ENCODE peak calls at places on chromosomes 2 and 18, in ten cellular contexts. D is DND-41; N is stimulated activated CD8-positive, alpha-beta memory T cell treated with anti-CD3 and anti-CD28 coated beads, Interleukin-2, amount 100 ng/mL, for 48 hours; X is activated CD4-positive, alpha-beta T cell treated with anti-CD3 and anti-CD28 coated beads, Interleukin-2, amount 50 U/mL, for 1 hour; M is fibroblast of the aortic adventitia; I is iPS-NIHi11; S is adrenal gland; P is HEK293T; F is lower lobe of right lung; G is T follicular helper cell. H is an unnamed sample.

GRCh38 chr18:79574938-79575525 is 104.6 kb upstream of the CTDP1 start:
- DNase-seq in D (peak), N (no peak), X (no peak), M (no peak), I (no peak), S (no peak), P (no peak), F (peak), G (no peak), H (no peak)

GRCh38 chr18:26342646-26343045 is 116.4 kb downstream of the TAF4B start:
- DNase-seq in D (no peak), N (no peak), X (no peak), M (no peak), I (no peak), S (no peak), P (no peak), F (no peak), G (no peak), H (no peak)

GRCh38 chr2:231932711-231932970 is 6.4 kb upstream of the NPPC start:
- DNase-seq in D (no peak), N (no peak), X (no peak), M (no peak), I (no peak), S (no peak), P (no peak), F (no peak), G (no peak), H (no peak)

GRCh38 chr2:144941743-144942488 is 422.0 kb upstream of the ZEB2 start:
- DNase-seq in D (no peak), N (no peak), X (no peak), M (no peak), I (no peak), S (no peak), P (no peak), F (no peak), G (no peak), H (no peak)

GRCh38 chr2:120629241-120629895 is 106.3 kb upstream of the GLI2 start:
- DNase-seq in D (no peak), N (no peak), X (no peak), M (no peak), I (no peak), S (no peak), P (no peak), F (no peak), G (no peak), H (no peak)

GRCh38 chr2:169961911-169962310 is 134.7 kb downstream of the UBR3 start:
- DNase-seq in D (no peak), N (no peak), X (no peak), M (peak), I (no peak), S (peak), P (no peak), F (peak), G (no peak), H (peak)

GRCh38 chr2:60479226-60480088 is 74.0 kb downstream of the BCL11A start:
- DNase-seq in D (no peak), N (no peak), X (no peak), M (no peak), I (no peak), S (no peak), P (no peak), F (no peak), G (no peak), H (no peak)

GRCh38 chr2:23566236-23567142 is 181.5 kb downstream of the KLHL29 start:
- DNase-seq in D (peak), N (peak), X (peak), M (peak), I (peak), S (peak), P (peak), F (no peak), G (no peak), H (no peak)

GRCh38 chr2:189146553-189146952 is 33.0 kb downstream of the COL5A2 start:
- DNase-seq in D (no peak), N (no peak), X (no peak), M (no peak), I (no peak), S (no peak), P (no peak), F (no peak), G (no peak), H (no peak)

GRCh38 chr18:7221424-7222155 is 9.3 kb upstream of the LRRC30 start:
- DNase-seq in D (peak), N (no peak), X (no peak), M (peak), I (peak), S (peak), P (peak), F (no peak), G (no peak), H (no peak)

GRCh38 chr2:12504443-12504842 is 212.3 kb upstream of the TRIB2 start:
- DNase-seq in D (no peak), N (no peak), X (no peak), M (no peak), I (no peak), S (no peak), P (no peak), F (no peak), G (no peak), H (no peak)

GRCh38 chr2:36389081-36389480 is 33.5 kb downstream of the CRIM1 start:
- DNase-seq in D (no peak), N (no peak), X (no peak), M (peak), I (no peak), S (no peak), P (no peak), F (no peak), G (no peak), H (no peak)

GRCh38 chr2:109208951-109209335 is 79.9 kb downstream of the SH3RF3 start:
- DNase-seq in D (no peak), N (no peak), X (no peak), M (no peak), I (no peak), S (peak), P (no peak), F (no peak), G (no peak), H (no peak)

GRCh38 chr2:99694331-99694730 is 204.5 kb upstream of the REV1 start:
- DNase-seq in D (no peak), N (no peak), X (no peak), M (no peak), I (no peak), S (no peak), P (no peak), F (no peak), G (no peak), H (no peak)

GRCh38 chr18:11004294-11004693 is 145.1 kb downstream of the PIEZO2 start:
- DNase-seq in D (no peak), N (no peak), X (no peak), M (peak), I (no peak), S (no peak), P (no peak), F (no peak), G (no peak), H (no peak)

GRCh38 chr2:173749315-173749714 is 215.9 kb downstream of the SP3 start:
- DNase-seq in D (no peak), N (no peak), X (no peak), M (peak), I (no peak), S (no peak), P (peak), F (no peak), G (no peak), H (no peak)

GRCh38 chr2:70553334-70553583 is 367 bp downstream of the TGFA start:
- DNase-seq in D (no peak), N (no peak), X (peak), M (no peak), I (peak), S (no peak), P (no peak), F (no peak), G (no peak), H (no peak)

GRCh38 chr2:136235451-136236418 is 117.8 kb upstream of the CXCR4 start:
- DNase-seq in D (no peak), N (no peak), X (no peak), M (peak), I (peak), S (peak), P (no peak), F (no peak), G (no peak), H (no peak)

GRCh38 chr2:169828141-169828811 is 1.0 kb downstream of the UBR3 start:
- DNase-seq in D (peak), N (peak), X (peak), M (peak), I (peak), S (peak), P (peak), F (peak), G (no peak), H (no peak)

GRCh38 chr2:118865106-118865505 is 17.7 kb upstream of the EN1 start:
- DNase-seq in D (peak), N (no peak), X (no peak), M (peak), I (no peak), S (peak), P (peak), F (no peak), G (no peak), H (no peak)

GRCh38 chr2:25698752-25699151 is 25.4 kb upstream of the DTNB start:
- DNase-seq in D (no peak), N (no peak), X (no peak), M (peak), I (no peak), S (no peak), P (no peak), F (no peak), G (no peak), H (no peak)

GRCh38 chr2:179340678-179341077 is 76.0 kb upstream of the SESTD1 start:
- DNase-seq in D (no peak), N (no peak), X (no peak), M (peak), I (peak), S (no peak), P (no peak), F (no peak), G (no peak), H (no peak)

GRCh38 chr2:225177098-225177497 is 134.8 kb upstream of the DOCK10 start:
- DNase-seq in D (no peak), N (no peak), X (no peak), M (peak), I (no peak), S (no peak), P (no peak), F (no peak), G (no peak), H (no peak)

GRCh38 chr18:27363918-27364317 is 178.8 kb upstream of the CHST9 start:
- DNase-seq in D (no peak), N (no peak), X (no peak), M (peak), I (peak), S (no peak), P (peak), F (no peak), G (no peak), H (no peak)

GRCh38 chr2:8622924-8623465 is 58.9 kb upstream of the ID2 start:
- DNase-seq in D (no peak), N (no peak), X (no peak), M (no peak), I (no peak), S (no peak), P (no peak), F (peak), G (no peak), H (no peak)

GRCh38 chr2:49000692-49001091 is 153.6 kb downstream of the FSHR start:
- DNase-seq in D (no peak), N (no peak), X (no peak), M (no peak), I (no peak), S (no peak), P (no peak), F (no peak), G (no peak), H (no peak)

GRCh38 chr18:457120-457519 is 43.4 kb downstream of the COLEC12 start:
- DNase-seq in D (peak), N (no peak), X (no peak), M (peak), I (no peak), S (no peak), P (peak), F (no peak), G (no peak), H (no peak)

GRCh38 chr2:54597153-54597827 is 126.2 kb upstream of the EML6 start:
- DNase-seq in D (no peak), N (no peak), X (no peak), M (peak), I (no peak), S (peak), P (no peak), F (no peak), G (no peak), H (no peak)

GRCh38 chr2:46064396-46064795 is 232.8 kb upstream of the EPAS1 start:
- DNase-seq in D (no peak), N (no peak), X (no peak), M (peak), I (no peak), S (no peak), P (no peak), F (no peak), G (no peak), H (no peak)

GRCh38 chr2:142689206-142689605 is 188.3 kb upstream of the KYNU start:
- DNase-seq in D (no peak), N (no peak), X (no peak), M (no peak), I (no peak), S (no peak), P (no peak), F (no peak), G (no peak), H (no peak)

GRCh38 chr2:41004700-41005099 is 552.8 kb upstream of the SLC8A1 start:
- DNase-seq in D (no peak), N (no peak), X (no peak), M (no peak), I (no peak), S (no peak), P (no peak), F (no peak), G (no peak), H (no peak)

GRCh38 chr2:110688594-110689091 is 10.8 kb upstream of the BUB1 start:
- DNase-seq in D (no peak), N (no peak), X (no peak), M (no peak), I (peak), S (no peak), P (no peak), F (no peak), G (no peak), H (no peak)

GRCh38 chr2:199485732-199486335 is 28.1 kb upstream of the SATB2 start:
- DNase-seq in D (peak), N (no peak), X (peak), M (peak), I (peak), S (peak), P (peak), F (peak), G (no peak), H (no peak)

GRCh38 chr2:64640153-64641044 is 13.3 kb downstream of the SERTAD2 start:
- DNase-seq in D (no peak), N (no peak), X (no peak), M (no peak), I (no peak), S (no peak), P (no peak), F (no peak), G (no peak), H (no peak)

GRCh38 chr2:65991332-65991731 is 443.6 kb upstream of the MEIS1 start:
- DNase-seq in D (no peak), N (no peak), X (no peak), M (no peak), I (no peak), S (no peak), P (peak), F (no peak), G (no peak), H (no peak)

GRCh38 chr2:137383391-137383790 is 580.9 kb upstream of the HNMT start:
- DNase-seq in D (peak), N (no peak), X (no peak), M (no peak), I (no peak), S (no peak), P (no peak), F (no peak), G (no peak), H (no peak)

GRCh38 chr2:241975593-241976284 is 106.2 kb downstream of the RTP5 start:
- DNase-seq in D (no peak), N (no peak), X (no peak), M (no peak), I (no peak), S (no peak), P (no peak), F (no peak), G (no peak), H (no peak)

GRCh38 chr18:13623871-13624270 is 102.5 kb downstream of the FAM210A start:
- DNase-seq in D (no peak), N (no peak), X (no peak), M (no peak), I (no peak), S (no peak), P (no peak), F (no peak), G (no peak), H (no peak)